ENCODE peak calls at places on chromosomes 16 and 17, in seven cellular contexts. S is SK-N-SH, M is stomach, V is tibial nerve, G is H1, P is K562, Q is HepG2. D is an unnamed sample. For H3K36me3, the result is how much of the 10 kb centered on the place peaks cover.

GRCh38 chr17:41521574-41522261 is 3.0 kb upstream of the KRT15 start:
- DNase-seq in M (peak), V (no peak), Q (peak), S (no peak), P (peak), G (no peak), D (peak)

GRCh38 chr16:1763521-1764511 is 7.5 kb downstream of the NME3 start:
- DNase-seq in S (peak), P (peak), Q (no peak), V (no peak), M (no peak), G (peak), D (no peak)

GRCh38 chr17:48548687-48549621 is 4.0 kb upstream of the HOXB2 start:
- DNase-seq in Q (no peak), V (no peak), S (no peak), M (no peak), P (no peak), G (no peak), D (no peak)

GRCh38 chr16:57739756-57740422 is 4.3 kb downstream of the KATNB1 start:
- DNase-seq in M (no peak), G (no peak), S (no peak), Q (no peak), V (no peak), P (no peak), D (no peak)

GRCh38 chr17:1995321-1996242 is 29.6 kb downstream of the RTN4RL1 start:
- DNase-seq in V (no peak), Q (peak), M (peak), G (no peak), S (peak), P (no peak), D (no peak)

GRCh38 chr17:4895121-4895520 is 4.2 kb upstream of the C17orf107 start:
- DNase-seq in P (no peak), S (no peak), M (no peak), V (no peak), G (no peak), Q (no peak), D (no peak)

GRCh38 chr16:67814567-67814966 is 7.9 kb downstream of the TSNAXIP1 start:
- DNase-seq in G (no peak), S (no peak), P (no peak), Q (no peak), V (no peak), M (no peak), D (peak)

GRCh38 chr16:23999663-24000062 is 163.9 kb downstream of the PRKCB start:
- DNase-seq in V (no peak), P (no peak), G (no peak), M (no peak), Q (no peak), S (no peak), D (no peak)

GRCh38 chr16:81220369-81220768 is 18.1 kb upstream of the BCO1 start:
- DNase-seq in Q (no peak), M (no peak), V (no peak), G (no peak), S (no peak), P (peak), D (no peak)

GRCh38 chr17:76736349-76737081 is 616 bp downstream of the SRSF2 start:
- DNase-seq in P (peak), V (peak), Q (peak), S (peak), M (peak), G (peak), D (peak)

GRCh38 chr17:32731556-32732295 is 145.2 kb downstream of the MYO1D start:
- DNase-seq in M (no peak), G (no peak), P (no peak), V (no peak), S (no peak), Q (no peak), D (no peak)

GRCh38 chr16:10088380-10088793 is 93.8 kb downstream of the GRIN2A start:
- DNase-seq in M (no peak), S (peak), Q (no peak), G (no peak), P (no peak), V (no peak), D (no peak)

GRCh38 chr16:78183886-78184553 is 84.6 kb downstream of the WWOX start:
- DNase-seq in G (no peak), M (no peak), S (peak), V (no peak), Q (no peak), P (no peak), D (no peak)

GRCh38 chr16:24850289-24850931 is 4.6 kb downstream of the SLC5A11 start:
- DNase-seq in V (no peak), M (no peak), S (no peak), Q (no peak), G (no peak), P (no peak), D (no peak)

GRCh38 chr17:3852561-3852960 is 6.5 kb upstream of the NCBP3 start:
- DNase-seq in S (no peak), G (no peak), M (no peak), Q (no peak), P (no peak), V (no peak), D (no peak)

GRCh38 chr16:88926374-88926990 is 50.5 kb downstream of the CBFA2T3 start:
- DNase-seq in P (peak), S (no peak), Q (peak), V (no peak), M (no peak), G (no peak), D (no peak)

GRCh38 chr17:13420294-13421277 is 181.1 kb downstream of the HS3ST3A1 start:
- DNase-seq in P (no peak), G (no peak), V (no peak), M (no peak), S (no peak), Q (peak), D (peak)

GRCh38 chr16:82671743-82672142 is 45.0 kb downstream of the CDH13 start:
- DNase-seq in Q (no peak), G (peak), P (peak), S (no peak), M (no peak), V (no peak), D (peak)

GRCh38 chr17:76513306-76513692 is 12.1 kb upstream of the RHBDF2 start:
- DNase-seq in S (no peak), Q (no peak), M (no peak), P (no peak), G (no peak), V (no peak), D (no peak)

GRCh38 chr16:11836653-11837244 is 14.6 kb downstream of the RSL1D1 start:
- DNase-seq in V (no peak), G (no peak), Q (no peak), P (no peak), M (no peak), S (no peak), D (no peak)

GRCh38 chr16:86978445-86979030 is 338.7 kb downstream of the C16orf95 start:
- DNase-seq in P (no peak), S (no peak), V (no peak), M (no peak), G (no peak), Q (no peak), D (no peak)

GRCh38 chr16:24013733-24014645 is 178.2 kb downstream of the PRKCB start:
- DNase-seq in Q (no peak), V (no peak), G (no peak), M (peak), P (no peak), S (no peak), D (peak)

GRCh38 chr17:42276609-42277341 is 584 bp upstream of the STAT5B start:
- DNase-seq in G (peak), M (peak), S (peak), Q (peak), V (peak), P (peak), D (peak)

GRCh38 chr17:75159196-75160031 is 5.1 kb upstream of the JPT1 start:
- DNase-seq in V (no peak), S (no peak), M (peak), Q (no peak), P (no peak), G (no peak), D (no peak)

GRCh38 chr16:22327446-22327775 is 30.2 kb downstream of the POLR3E start:
- DNase-seq in V (no peak), Q (no peak), P (no peak), G (no peak), M (no peak), S (no peak), D (no peak)

GRCh38 chr16:23506606-23506994 is 3.7 kb downstream of the GGA2 start:
- DNase-seq in G (no peak), V (no peak), Q (no peak), S (no peak), P (no peak), M (no peak), D (no peak)

GRCh38 chr17:76585048-76585648 is 512 bp downstream of the ST6GALNAC2 start:
- DNase-seq in S (no peak), Q (no peak), P (no peak), M (peak), V (no peak), G (peak), D (peak)

GRCh38 chr17:17763734-17764133 is 73.1 kb downstream of the SREBF1 start:
- DNase-seq in S (no peak), V (no peak), P (no peak), M (no peak), Q (no peak), G (no peak), D (no peak)

GRCh38 chr17:50806141-50806643 is 29.2 kb upstream of the WFIKKN2 start:
- DNase-seq in P (peak), G (peak), V (no peak), S (no peak), M (peak), Q (peak), D (no peak)

GRCh38 chr17:27633312-27634025 is 2.5 kb downstream of the LGALS9 start:
- DNase-seq in P (peak), G (no peak), Q (peak), V (no peak), M (no peak), S (no peak), D (peak)

GRCh38 chr16:50591800-50592771 is 43.9 kb downstream of the NKD1 start:
- DNase-seq in G (no peak), M (peak), Q (no peak), S (peak), V (no peak), P (no peak), D (peak)

GRCh38 chr17:82283208-82283749 is 9.8 kb upstream of the CSNK1D start:
- DNase-seq in G (no peak), Q (no peak), V (no peak), P (no peak), S (peak), M (no peak), D (no peak)

GRCh38 chr17:39617446-39618251 is 9.1 kb upstream of the PPP1R1B start:
- DNase-seq in V (peak), Q (no peak), M (peak), P (peak), S (peak), G (peak), D (peak)

GRCh38 chr17:16459271-16459670 is 32.7 kb downstream of the LRRC75A start:
- DNase-seq in V (no peak), M (no peak), G (no peak), Q (no peak), S (no peak), P (no peak), D (no peak)

GRCh38 chr16:54651440-54651839 is 279.2 kb upstream of the IRX5 start:
- DNase-seq in V (no peak), P (no peak), G (peak), S (no peak), Q (no peak), M (no peak), D (no peak)

GRCh38 chr17:72422505-72423285 is 301.9 kb downstream of the SOX9 start:
- DNase-seq in S (peak), V (peak), Q (peak), G (no peak), M (peak), P (peak), D (peak)

GRCh38 chr17:50953518-50953830 is 87.3 kb upstream of the TOB1 start:
- DNase-seq in P (no peak), V (no peak), G (no peak), Q (no peak), S (no peak), M (no peak), D (no peak)

GRCh38 chr17:81457917-81458555 is 54.6 kb downstream of the ACTG1 start:
- DNase-seq in S (peak), V (no peak), M (no peak), Q (no peak), P (peak), G (no peak), D (no peak)

GRCh38 chr16:4736546-4736945 is 2.2 kb downstream of the DNAAF8 start:
- DNase-seq in S (no peak), G (no peak), P (no peak), Q (no peak), V (no peak), M (no peak), D (no peak)

GRCh38 chr16:4734063-4734729 is at the start of the genes ANKS3 and DNAAF8:
- DNase-seq in S (peak), V (peak), M (peak), P (peak), G (peak), Q (peak), D (peak)

GRCh38 chr16:4733747-4734062 is 366 bp downstream of the ANKS3 start:
- DNase-seq in P (no peak), V (no peak), S (peak), M (no peak), Q (no peak), G (no peak), D (no peak)

GRCh38 chr16:4733211-4733742 is 794 bp downstream of the ANKS3 start:
- DNase-seq in P (no peak), Q (no peak), M (no peak), S (no peak), G (no peak), V (no peak), D (no peak)

GRCh38 chr16:4734730-4735575 is 616 bp downstream of the DNAAF8 start:
- DNase-seq in V (peak), P (peak), G (peak), M (peak), Q (peak), S (peak), D (peak)
- TF ChIP-seq EP300 in V (no peak), P (no peak), G (no peak), M (no peak), Q (no peak), S (no peak), D (no peak)

GRCh38 chr17:67125417-67125816 is 81.1 kb downstream of the CACNG1 start:
- DNase-seq in M (no peak), P (peak), V (no peak), G (no peak), S (peak), Q (no peak), D (no peak)

GRCh38 chr17:67124469-67125148 is 80.3 kb downstream of the CACNG1 start:
- DNase-seq in P (no peak), M (no peak), V (no peak), G (no peak), S (peak), Q (no peak), D (no peak)

GRCh38 chr17:67123692-67124091 is 79.3 kb downstream of the CACNG1 start:
- DNase-seq in P (no peak), V (no peak), Q (no peak), G (no peak), S (no peak), M (no peak), D (no peak)

GRCh38 chr17:67119102-67119501 is 74.7 kb downstream of the CACNG1 start:
- DNase-seq in S (no peak), M (no peak), P (no peak), V (no peak), G (no peak), Q (no peak), D (no peak)

DNA sequence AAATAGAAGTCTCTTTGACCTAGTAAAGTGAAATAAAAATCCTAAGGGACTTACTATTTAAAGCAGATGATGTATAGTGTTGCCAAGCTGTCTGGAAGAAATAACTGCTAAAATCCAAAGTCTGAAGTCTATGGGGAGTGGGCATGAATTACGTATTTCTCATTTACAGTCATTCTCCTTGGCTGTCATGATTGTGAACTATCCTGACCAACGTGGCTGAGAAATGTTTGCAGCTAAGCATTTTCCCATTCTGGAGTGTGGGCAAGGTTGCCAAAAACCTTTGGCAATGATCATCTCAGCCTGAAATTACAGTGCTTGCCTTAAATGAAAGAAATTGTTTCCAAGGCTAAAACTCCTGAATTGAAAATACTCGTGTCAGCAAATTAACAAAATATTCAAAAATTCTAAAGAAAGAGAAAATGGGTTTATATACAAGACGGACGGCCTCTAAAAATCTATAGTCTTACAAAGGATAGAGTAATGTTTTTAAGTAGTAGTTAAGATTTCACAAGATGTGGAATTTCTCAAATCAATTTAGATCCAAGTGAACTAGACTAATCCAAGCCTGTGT is 77.0 kb downstream of the CACNG1 start:
- DNase-seq in V (no peak), Q (no peak), S (no peak), M (no peak), G (no peak), P (no peak), D (no peak)
- H3K36me3 ChIP-seq in V (under half), Q (under half), S (under half), M (half or more), G (under half), P (half or more), D (under half)

DNA sequence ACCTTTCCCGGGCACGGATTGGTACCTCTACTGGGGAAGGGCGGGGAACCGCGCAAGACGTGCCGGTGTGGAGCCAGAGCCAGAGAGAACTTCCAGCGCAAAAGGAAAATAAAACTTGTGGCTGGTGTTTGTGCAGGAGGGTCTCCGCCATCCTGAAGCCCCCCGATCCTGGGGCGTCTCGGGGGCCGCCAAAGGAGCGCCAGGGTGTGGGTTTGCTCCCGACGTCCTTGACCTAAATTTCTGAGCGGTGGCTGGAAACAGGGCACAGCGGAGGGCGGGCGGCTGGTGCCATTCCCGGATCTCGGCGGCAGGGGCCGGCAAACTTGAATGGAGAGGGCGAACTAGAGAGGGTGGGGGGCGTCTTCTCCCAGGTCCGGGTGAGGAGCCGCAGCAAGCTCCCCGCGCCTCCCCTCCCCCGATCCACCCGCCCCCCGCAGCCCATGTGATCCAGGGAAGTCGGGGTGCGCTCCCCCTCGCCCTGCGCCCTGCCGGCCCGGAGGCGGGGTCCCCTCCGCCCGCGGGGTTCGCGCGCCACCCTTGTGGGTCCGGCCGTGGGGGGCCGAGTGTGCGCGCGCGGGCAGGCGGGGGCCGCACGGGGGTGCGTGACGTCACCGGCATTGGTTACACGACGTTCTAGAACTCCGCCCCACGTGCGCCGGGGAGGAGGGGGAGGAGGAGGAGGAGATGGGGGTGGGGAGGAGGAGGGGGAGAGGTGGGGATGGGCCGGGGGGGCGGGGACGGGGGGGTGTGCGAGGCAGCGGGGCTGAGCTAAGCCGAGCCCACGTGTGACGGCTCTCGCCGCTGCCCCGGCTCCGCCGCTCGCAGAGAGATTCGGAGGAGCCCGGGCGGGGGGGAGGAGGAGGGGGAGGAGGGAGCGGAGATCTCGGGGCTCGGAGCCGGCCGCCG is at the start of gene MSI2:
- DNase-seq in P (peak), S (peak), Q (peak), G (peak), M (peak), V (peak), D (peak)
- TF ChIP-seq EP300 in P (no peak), S (no peak), Q (no peak), G (no peak), M (peak), V (peak), D (peak)

GRCh38 chr16:27464663-27465482 is 62.9 kb downstream of the IL21R start:
- DNase-seq in Q (no peak), P (no peak), M (no peak), G (no peak), V (no peak), S (no peak), D (no peak)
- H3K36me3 ChIP-seq in Q (half or more), P (half or more), M (half or more), G (half or more), V (under half), S (half or more), D (under half)

GRCh38 chr16:30185683-30186421 is 2.5 kb downstream of the CORO1A start:
- DNase-seq in V (no peak), Q (no peak), G (peak), P (no peak), M (peak), S (peak), D (peak)
- TF ChIP-seq EP300 in V (peak), Q (no peak), G (no peak), P (no peak), M (no peak), S (no peak), D (no peak)

GRCh38 chr17:80212962-80213650 is 7.0 kb downstream of the SGSH start:
- DNase-seq in V (no peak), P (no peak), Q (no peak), G (no peak), M (no peak), S (no peak), D (no peak)
- H3K36me3 ChIP-seq in V (under half), P (under half), Q (under half), G (under half), M (half or more), S (half or more), D (under half)

DNA sequence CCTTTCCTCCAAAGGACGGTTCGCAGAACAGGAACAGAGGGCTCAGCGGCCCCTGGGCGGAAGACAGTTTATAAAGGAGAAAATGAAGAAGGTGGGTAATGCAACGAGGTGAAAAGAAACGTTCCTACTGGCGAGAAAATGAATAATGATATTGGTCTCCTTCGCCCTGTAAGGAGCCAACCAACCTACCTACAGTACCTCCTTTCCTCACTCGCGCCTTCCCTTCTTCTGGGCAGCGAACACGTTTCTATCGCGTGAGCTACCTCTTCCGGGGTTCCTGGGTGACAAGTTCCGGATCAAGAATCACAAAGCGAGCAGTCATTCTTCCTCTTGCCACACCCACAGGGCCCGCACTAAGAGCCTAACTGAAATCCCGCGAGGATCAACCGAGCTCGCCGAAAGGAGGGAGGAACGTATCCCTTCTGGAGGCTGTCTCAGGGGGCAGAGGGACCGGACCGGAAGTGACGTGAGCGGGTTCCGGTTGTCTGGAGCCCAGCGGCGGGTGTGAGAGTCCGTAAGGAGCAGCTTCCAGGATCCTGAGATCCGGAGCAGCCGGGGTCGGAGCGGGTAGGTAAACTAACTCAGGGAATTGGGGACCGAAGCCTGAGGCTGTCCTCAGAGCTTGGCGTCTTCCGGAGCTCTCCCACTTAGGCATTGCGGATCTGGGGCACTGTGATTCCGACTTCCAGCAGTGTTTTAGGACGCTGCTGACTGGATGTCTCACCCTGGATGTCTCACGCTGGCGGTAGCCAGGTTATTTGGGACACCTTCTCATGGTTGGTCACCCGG is at the start of the genes PTRH2 and VMP1:
- DNase-seq in V (peak), Q (peak), P (peak), M (peak), S (peak), G (peak), D (peak)
- TF ChIP-seq EP300 in V (peak), Q (peak), P (no peak), M (no peak), S (peak), G (no peak), D (no peak)